ENCODE peak calls at places on chromosomes 11 and 22, in seven cellular contexts. One of them, this sample, is unnamed.

GRCh38 chr11:72378704-72379383 is 55.5 kb downstream of the CLPB start:
- DNase-seq in osteoblast: peak; percentile 78
- DNase-seq in neural progenitor cell: no peak
- DNase-seq in GM23248: peak; percentile 64
- DNase-seq in neuronal stem cell: no peak
- DNase-seq in A549: no peak
- DNase-seq in mammary epithelial cell: no peak
- DNase-seq in this sample: no peak

GRCh38 chr11:33869511-33870422 is 22.1 kb downstream of the LMO2 start:
- DNase-seq in osteoblast: peak; percentile 94
- DNase-seq in neural progenitor cell: peak; percentile 84
- DNase-seq in GM23248: peak; percentile 67
- DNase-seq in neuronal stem cell: no peak
- DNase-seq in A549: peak; percentile 14
- DNase-seq in mammary epithelial cell: peak; percentile 31
- DNase-seq in this sample: peak; percentile 15

GRCh38 chr11:91794146-91794545 is 430.5 kb upstream of the FAT3 start:
- DNase-seq in osteoblast: no peak
- DNase-seq in neural progenitor cell: no peak
- DNase-seq in GM23248: no peak
- DNase-seq in neuronal stem cell: no peak
- DNase-seq in A549: no peak
- DNase-seq in mammary epithelial cell: no peak
- DNase-seq in this sample: no peak

GRCh38 chr11:71342116-71342515 is 89.7 kb upstream of the SHANK2 start:
- DNase-seq in osteoblast: peak; percentile 54
- DNase-seq in neural progenitor cell: no peak
- DNase-seq in GM23248: peak; percentile 43
- DNase-seq in neuronal stem cell: no peak
- DNase-seq in A549: no peak
- DNase-seq in mammary epithelial cell: peak; percentile 75
- DNase-seq in this sample: no peak

GRCh38 chr22:48635825-48636224 is 1191.8 kb downstream of the BRD1 start:
- DNase-seq in osteoblast: no peak
- DNase-seq in neural progenitor cell: no peak
- DNase-seq in GM23248: no peak
- DNase-seq in neuronal stem cell: no peak
- DNase-seq in A549: no peak
- DNase-seq in mammary epithelial cell: no peak
- DNase-seq in this sample: peak; percentile 81

GRCh38 chr11:2156416-2157182 is 4.4 kb downstream of the INS start:
- DNase-seq in osteoblast: peak; percentile 99
- DNase-seq in neural progenitor cell: peak; percentile 85
- DNase-seq in GM23248: peak; percentile 80
- DNase-seq in neuronal stem cell: peak; percentile 71
- DNase-seq in A549: peak; percentile 62
- DNase-seq in mammary epithelial cell: peak; percentile 40
- DNase-seq in this sample: peak; percentile 39

GRCh38 chr22:25548866-25549464 is 15.5 kb upstream of the GRK3 start:
- DNase-seq in osteoblast: no peak
- DNase-seq in neural progenitor cell: no peak
- DNase-seq in GM23248: no peak
- DNase-seq in neuronal stem cell: no peak
- DNase-seq in A549: no peak
- DNase-seq in mammary epithelial cell: no peak
- DNase-seq in this sample: no peak

GRCh38 chr11:16252373-16252772 is 104.0 kb downstream of the SOX6 start:
- DNase-seq in osteoblast: peak; percentile 5
- DNase-seq in neural progenitor cell: peak; percentile 29
- DNase-seq in GM23248: peak; percentile 20
- DNase-seq in neuronal stem cell: no peak
- DNase-seq in A549: peak; percentile 4
- DNase-seq in mammary epithelial cell: no peak
- DNase-seq in this sample: no peak

GRCh38 chr11:126336065-126336464 is 19.4 kb upstream of the ST3GAL4 start:
- DNase-seq in osteoblast: no peak
- DNase-seq in neural progenitor cell: no peak
- DNase-seq in GM23248: no peak
- DNase-seq in neuronal stem cell: no peak
- DNase-seq in A549: no peak
- DNase-seq in mammary epithelial cell: no peak
- DNase-seq in this sample: no peak

GRCh38 chr11:9025101-9025850 is 21.5 kb upstream of the NRIP3 start:
- DNase-seq in osteoblast: no peak
- DNase-seq in neural progenitor cell: no peak
- DNase-seq in GM23248: no peak
- DNase-seq in neuronal stem cell: no peak
- DNase-seq in A549: no peak
- DNase-seq in mammary epithelial cell: no peak
- DNase-seq in this sample: no peak

GRCh38 chr11:100682247-100682969 is 4.7 kb upstream of the ARHGAP42 start:
- DNase-seq in osteoblast: peak; percentile 88
- DNase-seq in neural progenitor cell: no peak
- DNase-seq in GM23248: peak; percentile 56
- DNase-seq in neuronal stem cell: no peak
- DNase-seq in A549: peak; percentile 45
- DNase-seq in mammary epithelial cell: peak; percentile 24
- DNase-seq in this sample: peak; percentile 45

DNA sequence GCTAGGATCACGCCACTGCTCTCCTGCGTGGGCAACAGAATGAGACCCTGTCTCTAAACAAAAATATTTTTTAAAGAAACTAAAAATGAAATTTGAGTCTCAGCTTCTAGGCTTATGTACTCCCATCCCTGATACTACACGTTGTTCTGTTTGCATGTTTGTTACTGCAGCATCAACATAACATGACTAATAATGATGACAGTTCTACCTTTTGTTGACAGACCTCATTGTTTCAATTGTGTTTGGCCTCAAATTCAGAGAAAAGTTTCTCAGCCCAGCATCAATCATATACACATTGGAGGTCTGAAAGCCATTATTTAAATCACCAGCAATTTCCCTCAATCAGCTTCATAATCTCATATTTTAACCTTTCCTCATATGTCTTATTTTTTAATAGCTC is 20.8 kb downstream of the LAYN start:
- DNase-seq in osteoblast: no peak
- DNase-seq in neural progenitor cell: no peak
- DNase-seq in GM23248: no peak
- DNase-seq in neuronal stem cell: no peak
- DNase-seq in A549: no peak
- DNase-seq in mammary epithelial cell: no peak
- DNase-seq in this sample: no peak
- H3K4me2 ChIP-seq in osteoblast: peak overlapping the region; percentile 22
- H3K4me2 ChIP-seq in neural progenitor cell: no peak overlapping the region
- H3K4me2 ChIP-seq in GM23248: peak overlapping the region; percentile 75
- H3K4me2 ChIP-seq in neuronal stem cell: no peak overlapping the region
- H3K4me2 ChIP-seq in A549: peak overlapping the region; percentile 67
- H3K4me2 ChIP-seq in mammary epithelial cell: no peak overlapping the region
- H3K4me2 ChIP-seq in this sample: no peak overlapping the region

DNA sequence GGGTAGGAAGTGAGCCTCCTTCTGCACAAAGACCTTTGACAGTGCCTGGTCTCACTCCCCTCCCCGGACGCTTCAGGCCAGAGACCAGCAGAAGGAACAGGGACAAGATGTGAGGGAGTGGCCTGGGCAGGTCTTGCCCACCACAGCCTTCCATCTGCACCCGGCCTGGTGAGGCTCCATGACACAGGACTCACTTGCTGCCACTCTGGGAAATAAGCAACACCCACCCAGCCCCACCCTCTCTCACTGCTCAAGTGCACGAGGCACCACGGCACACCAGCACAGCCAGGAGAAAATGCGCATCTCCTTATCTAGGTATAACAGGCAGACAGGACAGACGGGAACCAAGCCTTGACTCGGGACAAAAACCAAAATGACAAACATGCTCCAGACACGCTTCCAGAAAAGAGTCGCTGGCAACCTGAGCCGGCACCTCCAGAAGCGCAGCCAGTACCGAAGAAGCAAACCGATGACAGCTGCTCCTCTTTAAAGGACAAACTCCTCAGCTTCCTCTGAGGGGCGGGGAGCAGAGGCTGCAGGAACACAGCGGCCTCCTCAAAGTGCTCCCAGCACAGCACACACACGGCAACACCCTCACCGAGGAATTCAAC is 41.7 kb downstream of the BRD1 start:
- DNase-seq in osteoblast: no peak
- DNase-seq in neural progenitor cell: no peak
- DNase-seq in GM23248: no peak
- DNase-seq in neuronal stem cell: no peak
- DNase-seq in A549: no peak
- DNase-seq in mammary epithelial cell: no peak
- DNase-seq in this sample: no peak
- H3K4me2 ChIP-seq in osteoblast: no peak overlapping the region
- H3K4me2 ChIP-seq in neural progenitor cell: no peak overlapping the region
- H3K4me2 ChIP-seq in GM23248: no peak overlapping the region
- H3K4me2 ChIP-seq in neuronal stem cell: no peak overlapping the region
- H3K4me2 ChIP-seq in A549: no peak overlapping the region
- H3K4me2 ChIP-seq in mammary epithelial cell: no peak overlapping the region
- H3K4me2 ChIP-seq in this sample: no peak overlapping the region

GRCh38 chr11:87030458-87031054 is 7.2 kb upstream of the TMEM135 start:
- DNase-seq in osteoblast: no peak
- DNase-seq in neural progenitor cell: no peak
- DNase-seq in GM23248: no peak
- DNase-seq in neuronal stem cell: no peak
- DNase-seq in A549: peak; percentile 6
- DNase-seq in mammary epithelial cell: no peak
- DNase-seq in this sample: no peak
- H3K4me2 ChIP-seq in osteoblast: no peak overlapping the region
- H3K4me2 ChIP-seq in neural progenitor cell: no peak overlapping the region
- H3K4me2 ChIP-seq in GM23248: no peak overlapping the region
- H3K4me2 ChIP-seq in neuronal stem cell: no peak overlapping the region
- H3K4me2 ChIP-seq in A549: no peak overlapping the region
- H3K4me2 ChIP-seq in mammary epithelial cell: no peak overlapping the region
- H3K4me2 ChIP-seq in this sample: no peak overlapping the region

GRCh38 chr11:69005183-69005630 is 7.8 kb downstream of the MRGPRF start:
- DNase-seq in osteoblast: peak; percentile 26
- DNase-seq in neural progenitor cell: no peak
- DNase-seq in GM23248: no peak
- DNase-seq in neuronal stem cell: no peak
- DNase-seq in A549: no peak
- DNase-seq in mammary epithelial cell: no peak
- DNase-seq in this sample: no peak

GRCh38 chr11:69007978-69008381 is 5.1 kb downstream of the MRGPRF start:
- DNase-seq in osteoblast: peak; percentile 95
- DNase-seq in neural progenitor cell: no peak
- DNase-seq in GM23248: no peak
- DNase-seq in neuronal stem cell: no peak
- DNase-seq in A549: peak; percentile 24
- DNase-seq in mammary epithelial cell: no peak
- DNase-seq in this sample: no peak

GRCh38 chr11:69008774-69009440 is 4.1 kb downstream of the MRGPRF start:
- DNase-seq in osteoblast: peak; percentile 100
- DNase-seq in neural progenitor cell: no peak
- DNase-seq in GM23248: peak; percentile 100
- DNase-seq in neuronal stem cell: no peak
- DNase-seq in A549: peak; percentile 89
- DNase-seq in mammary epithelial cell: peak; percentile 92
- DNase-seq in this sample: no peak

GRCh38 chr11:69005631-69006368 is 7.2 kb downstream of the MRGPRF start:
- DNase-seq in osteoblast: peak; percentile 49
- DNase-seq in neural progenitor cell: no peak
- DNase-seq in GM23248: no peak
- DNase-seq in neuronal stem cell: no peak
- DNase-seq in A549: no peak
- DNase-seq in mammary epithelial cell: no peak
- DNase-seq in this sample: no peak

DNA sequence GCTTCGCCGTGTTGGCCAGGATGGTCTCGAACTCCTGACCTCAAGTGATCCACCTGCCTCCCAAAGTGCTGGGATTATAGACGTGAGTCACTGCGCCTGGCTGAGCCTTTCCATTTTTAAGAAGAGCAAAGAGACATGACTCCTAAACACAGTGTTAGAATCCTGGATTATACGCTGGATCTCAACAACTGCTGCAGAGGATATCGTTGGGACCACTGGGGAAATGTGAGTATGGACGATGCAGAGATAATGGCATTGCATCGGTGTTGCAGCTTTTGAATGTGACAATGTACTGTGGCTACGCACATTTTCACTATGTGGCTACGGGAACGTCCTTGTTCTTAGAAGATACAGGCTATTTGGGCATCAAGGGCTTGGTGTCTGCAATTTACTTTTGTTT is 6.2 kb downstream of the MRGPRF start:
- DNase-seq in osteoblast: peak; percentile 55
- DNase-seq in neural progenitor cell: no peak
- DNase-seq in GM23248: no peak
- DNase-seq in neuronal stem cell: no peak
- DNase-seq in A549: no peak
- DNase-seq in mammary epithelial cell: no peak
- DNase-seq in this sample: no peak
- H3K4me2 ChIP-seq in osteoblast: no peak overlapping the region
- H3K4me2 ChIP-seq in neural progenitor cell: no peak overlapping the region
- H3K4me2 ChIP-seq in GM23248: no peak overlapping the region
- H3K4me2 ChIP-seq in neuronal stem cell: no peak overlapping the region
- H3K4me2 ChIP-seq in A549: no peak overlapping the region
- H3K4me2 ChIP-seq in mammary epithelial cell: no peak overlapping the region
- H3K4me2 ChIP-seq in this sample: no peak overlapping the region